ENCODE peak calls at places on chromosomes 11 and 22, in ten cellular contexts. One of them, this sample, is unnamed.

GRCh38 chr22:36925388-36926290 is 12.2 kb downstream of the CSF2RB start:
- DNase-seq in adrenal gland: peak; percentile 34
- DNase-seq in AG04450: no peak
- DNase-seq in heart right ventricle: no peak
- DNase-seq in HL-60: no peak
- DNase-seq in mammary epithelial cell: no peak
- DNase-seq in tibial artery: no peak
- DNase-seq in pancreas: no peak
- DNase-seq in K562: no peak
- DNase-seq in cardiac muscle cell: no peak
- DNase-seq in this sample: no peak

GRCh38 chr11:44852159-44852707 is 98.5 kb downstream of the TP53I11 start:
- DNase-seq in adrenal gland: no peak
- DNase-seq in AG04450: no peak
- DNase-seq in heart right ventricle: no peak
- DNase-seq in HL-60: no peak
- DNase-seq in mammary epithelial cell: no peak
- DNase-seq in tibial artery: no peak
- DNase-seq in pancreas: no peak
- DNase-seq in K562: no peak
- DNase-seq in cardiac muscle cell: no peak
- DNase-seq in this sample: no peak

GRCh38 chr11:100367892-100368291 is 319.2 kb upstream of the ARHGAP42 start:
- DNase-seq in adrenal gland: no peak
- DNase-seq in AG04450: no peak
- DNase-seq in heart right ventricle: no peak
- DNase-seq in HL-60: no peak
- DNase-seq in mammary epithelial cell: peak; percentile 33
- DNase-seq in tibial artery: no peak
- DNase-seq in pancreas: no peak
- DNase-seq in K562: no peak
- DNase-seq in cardiac muscle cell: no peak
- DNase-seq in this sample: no peak

GRCh38 chr11:94832604-94833238 is 64.6 kb downstream of the AMOTL1 start:
- DNase-seq in adrenal gland: no peak
- DNase-seq in AG04450: no peak
- DNase-seq in heart right ventricle: no peak
- DNase-seq in HL-60: no peak
- DNase-seq in mammary epithelial cell: no peak
- DNase-seq in tibial artery: no peak
- DNase-seq in pancreas: no peak
- DNase-seq in K562: no peak
- DNase-seq in cardiac muscle cell: no peak
- DNase-seq in this sample: no peak

GRCh38 chr11:80109031-80109430 is 668.2 kb upstream of the TENM4 start:
- DNase-seq in adrenal gland: no peak
- DNase-seq in AG04450: no peak
- DNase-seq in heart right ventricle: no peak
- DNase-seq in HL-60: no peak
- DNase-seq in mammary epithelial cell: peak; percentile 41
- DNase-seq in tibial artery: no peak
- DNase-seq in pancreas: no peak
- DNase-seq in K562: no peak
- DNase-seq in cardiac muscle cell: no peak
- DNase-seq in this sample: no peak

GRCh38 chr11:69914286-69915150 is 95.3 kb upstream of the FGF3 start:
- DNase-seq in adrenal gland: no peak
- DNase-seq in AG04450: no peak
- DNase-seq in heart right ventricle: no peak
- DNase-seq in HL-60: no peak
- DNase-seq in mammary epithelial cell: peak; percentile 85
- DNase-seq in tibial artery: peak; percentile 64
- DNase-seq in pancreas: no peak
- DNase-seq in K562: no peak
- DNase-seq in cardiac muscle cell: no peak
- DNase-seq in this sample: no peak

GRCh38 chr11:124174001-124174400 is 9.1 kb upstream of the OR10D3 start:
- DNase-seq in adrenal gland: no peak
- DNase-seq in AG04450: peak; percentile 24
- DNase-seq in heart right ventricle: no peak
- DNase-seq in HL-60: no peak
- DNase-seq in mammary epithelial cell: peak; percentile 51
- DNase-seq in tibial artery: no peak
- DNase-seq in pancreas: no peak
- DNase-seq in K562: peak; percentile 56
- DNase-seq in cardiac muscle cell: peak; percentile 57
- DNase-seq in this sample: no peak

GRCh38 chr11:70834984-70835560 is 417.3 kb downstream of the SHANK2 start:
- DNase-seq in adrenal gland: no peak
- DNase-seq in AG04450: no peak
- DNase-seq in heart right ventricle: no peak
- DNase-seq in HL-60: no peak
- DNase-seq in mammary epithelial cell: no peak
- DNase-seq in tibial artery: no peak
- DNase-seq in pancreas: no peak
- DNase-seq in K562: no peak
- DNase-seq in cardiac muscle cell: no peak
- DNase-seq in this sample: no peak

DNA sequence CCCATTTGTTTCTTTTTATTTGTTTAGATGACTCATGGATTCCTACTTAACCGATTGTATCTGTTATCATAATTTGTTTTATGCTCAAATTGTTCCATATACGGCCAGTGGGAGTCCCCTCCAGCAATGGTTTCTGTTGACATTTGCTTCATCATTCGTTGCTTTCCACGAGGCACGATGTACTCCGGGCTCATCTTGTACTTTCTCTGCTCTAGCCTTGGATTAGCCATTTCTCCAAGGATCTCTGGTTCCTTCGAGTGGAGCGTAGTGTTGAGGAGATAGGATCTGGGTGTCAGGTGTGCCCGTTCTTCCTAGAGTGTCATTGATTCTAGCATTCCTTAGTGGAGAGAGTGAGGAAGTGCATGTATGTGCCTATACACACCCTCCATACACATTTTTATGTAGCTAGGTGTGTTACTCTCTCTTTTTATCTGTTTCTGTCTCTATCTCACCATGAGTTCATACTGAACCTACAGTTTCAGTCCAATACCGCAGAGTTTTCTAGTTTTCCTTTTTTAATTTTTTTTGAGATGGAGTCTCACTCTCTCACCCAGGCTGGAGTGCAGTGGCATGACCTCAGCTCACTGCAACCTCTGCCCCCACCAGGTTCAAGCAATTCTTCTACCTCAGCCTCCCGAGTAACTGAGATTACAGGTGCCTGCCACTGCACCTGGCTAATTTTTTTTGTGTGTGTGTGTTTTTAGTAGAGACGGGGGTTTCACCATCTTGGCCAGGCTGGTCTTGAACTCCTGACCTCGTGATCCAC is 31.4 kb downstream of the TECTA start:
- DNase-seq in adrenal gland: no peak
- DNase-seq in AG04450: no peak
- DNase-seq in heart right ventricle: no peak
- DNase-seq in HL-60: no peak
- DNase-seq in mammary epithelial cell: no peak
- DNase-seq in tibial artery: no peak
- DNase-seq in pancreas: no peak
- DNase-seq in K562: no peak
- DNase-seq in cardiac muscle cell: no peak
- DNase-seq in this sample: no peak
- TF ChIP-seq CTCF in adrenal gland: no peak
- TF ChIP-seq CTCF in AG04450: no peak
- TF ChIP-seq CTCF in heart right ventricle: no peak
- TF ChIP-seq CTCF in HL-60: no peak
- TF ChIP-seq CTCF in mammary epithelial cell: no peak
- TF ChIP-seq CTCF in tibial artery: no peak
- TF ChIP-seq CTCF in pancreas: no peak
- TF ChIP-seq CTCF in K562: no peak
- TF ChIP-seq CTCF in cardiac muscle cell: no peak
- TF ChIP-seq CTCF in this sample: no peak

GRCh38 chr22:49850959-49851815 is 2.5 kb upstream of the ZBED4 start:
- DNase-seq in adrenal gland: no peak
- DNase-seq in AG04450: no peak
- DNase-seq in heart right ventricle: no peak
- DNase-seq in HL-60: no peak
- DNase-seq in mammary epithelial cell: no peak
- DNase-seq in tibial artery: no peak
- DNase-seq in pancreas: no peak
- DNase-seq in K562: no peak
- DNase-seq in cardiac muscle cell: no peak
- DNase-seq in this sample: no peak
- H3K27ac ChIP-seq in adrenal gland: no peak overlapping the region
- H3K27ac ChIP-seq in AG04450: no peak overlapping the region
- H3K27ac ChIP-seq in heart right ventricle: no peak overlapping the region
- H3K27ac ChIP-seq in HL-60: peak overlapping the region; percentile 99
- H3K27ac ChIP-seq in mammary epithelial cell: no peak overlapping the region
- H3K27ac ChIP-seq in tibial artery: no peak overlapping the region
- H3K27ac ChIP-seq in pancreas: no peak overlapping the region
- H3K27ac ChIP-seq in K562: no peak overlapping the region
- H3K27ac ChIP-seq in cardiac muscle cell: no peak overlapping the region
- H3K27ac ChIP-seq in this sample: no peak overlapping the region

GRCh38 chr11:72816404-72816990 is 2.3 kb downstream of the ATG16L2 start:
- DNase-seq in adrenal gland: no peak
- DNase-seq in AG04450: no peak
- DNase-seq in heart right ventricle: no peak
- DNase-seq in HL-60: no peak
- DNase-seq in mammary epithelial cell: no peak
- DNase-seq in tibial artery: no peak
- DNase-seq in pancreas: no peak
- DNase-seq in K562: no peak
- DNase-seq in cardiac muscle cell: no peak
- DNase-seq in this sample: no peak
- H3K27me3 ChIP-seq in adrenal gland: no peaks in the 10 kb centered on the region
- H3K27me3 ChIP-seq in AG04450: no peaks in the 10 kb centered on the region
- H3K27me3 ChIP-seq in heart right ventricle: no peaks in the 10 kb centered on the region
- H3K27me3 ChIP-seq in HL-60: no peaks in the 10 kb centered on the region
- H3K27me3 ChIP-seq in mammary epithelial cell: no peaks in the 10 kb centered on the region
- H3K27me3 ChIP-seq in tibial artery: no peaks in the 10 kb centered on the region
- H3K27me3 ChIP-seq in pancreas: no peaks in the 10 kb centered on the region
- H3K27me3 ChIP-seq in K562: no peaks in the 10 kb centered on the region
- H3K27me3 ChIP-seq in cardiac muscle cell: no peaks in the 10 kb centered on the region
- H3K27me3 ChIP-seq in this sample: no peaks in the 10 kb centered on the region

DNA sequence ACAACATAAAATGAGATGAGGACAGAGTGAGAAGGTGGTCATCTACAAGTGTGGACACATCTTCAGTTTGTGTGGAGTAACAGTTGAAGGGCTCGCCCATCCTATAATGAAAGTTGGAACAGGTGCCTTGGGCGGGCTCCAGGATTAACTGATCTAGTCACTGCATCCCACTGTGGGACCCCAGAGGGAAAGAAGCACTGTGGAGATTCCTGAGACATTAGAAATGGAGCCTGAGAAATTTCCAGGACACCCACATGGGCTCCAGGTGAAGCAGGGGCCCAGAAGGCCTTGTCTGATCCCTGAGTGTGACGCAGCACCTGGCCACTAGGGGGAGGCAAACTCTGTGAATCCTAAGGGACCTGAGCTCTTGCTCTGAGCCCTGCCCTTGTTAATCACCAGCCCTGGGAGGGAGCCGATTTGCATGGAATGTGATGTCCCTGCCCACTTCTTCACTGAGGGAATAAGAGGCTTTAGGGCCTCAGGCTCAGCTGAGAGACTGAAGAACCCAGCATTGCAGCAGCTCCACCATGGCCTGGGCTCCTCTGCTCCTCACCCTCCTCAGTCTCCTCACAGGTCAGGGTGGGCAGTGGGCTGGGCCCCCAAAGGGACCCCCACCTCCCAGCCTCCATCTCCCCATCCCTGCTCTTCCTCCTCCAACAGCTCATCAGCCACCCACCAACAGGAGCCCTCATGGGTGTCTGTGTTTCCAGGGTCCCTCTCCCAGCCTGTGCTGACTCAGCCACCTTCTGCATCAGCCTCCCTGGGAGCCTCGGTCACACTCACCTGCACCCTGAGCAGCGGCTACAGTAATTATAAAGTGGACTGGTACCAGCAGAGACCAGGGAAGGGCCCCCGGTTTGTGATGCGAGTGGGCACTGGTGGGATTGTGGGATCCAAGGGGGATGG is 98.4 kb downstream of the VPREB1 start:
- DNase-seq in adrenal gland: peak; percentile 63
- DNase-seq in AG04450: no peak
- DNase-seq in heart right ventricle: no peak
- DNase-seq in HL-60: no peak
- DNase-seq in mammary epithelial cell: peak; percentile 70
- DNase-seq in tibial artery: no peak
- DNase-seq in pancreas: peak; percentile 70
- DNase-seq in K562: peak; percentile 97
- DNase-seq in cardiac muscle cell: peak; percentile 14
- DNase-seq in this sample: peak; percentile 59
- TF ChIP-seq CTCF in adrenal gland: peak; percentile 55
- TF ChIP-seq CTCF in AG04450: peak; percentile 83
- TF ChIP-seq CTCF in heart right ventricle: peak; percentile 63
- TF ChIP-seq CTCF in HL-60: peak; percentile 77
- TF ChIP-seq CTCF in mammary epithelial cell: peak; percentile 96
- TF ChIP-seq CTCF in tibial artery: peak; percentile 60
- TF ChIP-seq CTCF in pancreas: peak; percentile 97
- TF ChIP-seq CTCF in K562: peak; percentile 99
- TF ChIP-seq CTCF in cardiac muscle cell: peak; percentile 87
- TF ChIP-seq CTCF in this sample: peak; percentile 98

DNA sequence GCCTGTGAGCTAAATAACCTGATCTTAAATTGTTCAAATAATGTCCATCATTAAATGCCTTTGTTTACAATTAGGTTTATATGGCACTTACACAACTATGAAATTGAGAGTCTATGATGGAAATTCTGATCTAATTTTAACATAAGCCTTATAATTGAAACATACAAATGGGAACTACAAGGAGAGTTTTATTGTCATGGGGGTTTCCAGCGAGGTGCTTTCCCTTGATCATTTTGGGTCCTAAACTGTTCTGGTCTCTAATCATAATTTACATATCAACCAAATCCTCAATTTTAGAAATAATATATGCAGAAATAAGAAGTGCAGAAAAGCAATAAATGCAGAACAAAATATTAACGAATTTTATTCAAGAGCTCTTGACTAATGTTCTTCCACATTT is 44.9 kb downstream of the RRAS2 start:
- DNase-seq in adrenal gland: no peak
- DNase-seq in AG04450: no peak
- DNase-seq in heart right ventricle: no peak
- DNase-seq in HL-60: no peak
- DNase-seq in mammary epithelial cell: no peak
- DNase-seq in tibial artery: no peak
- DNase-seq in pancreas: no peak
- DNase-seq in K562: no peak
- DNase-seq in cardiac muscle cell: no peak
- DNase-seq in this sample: no peak
- H3K27ac ChIP-seq in adrenal gland: no peak overlapping the region
- H3K27ac ChIP-seq in AG04450: no peak overlapping the region
- H3K27ac ChIP-seq in heart right ventricle: no peak overlapping the region
- H3K27ac ChIP-seq in HL-60: no peak overlapping the region
- H3K27ac ChIP-seq in mammary epithelial cell: no peak overlapping the region
- H3K27ac ChIP-seq in tibial artery: no peak overlapping the region
- H3K27ac ChIP-seq in pancreas: no peak overlapping the region
- H3K27ac ChIP-seq in K562: no peak overlapping the region
- H3K27ac ChIP-seq in cardiac muscle cell: no peak overlapping the region
- H3K27ac ChIP-seq in this sample: no peak overlapping the region